ENCODE peak calls at places on chromosomes 2 and 18, in five cellular contexts. J is AML-193; C is AG04449; Q is Kasumi-1; X is stimulated activated CD4-positive, alpha-beta T cell treated with anti-CD3 and anti-CD28 coated beads, Interleukin-4, amount 100 ng/mL, for 1 hour. O is an unnamed sample.

GRCh38 chr2:109193807-109194702 is 65.0 kb downstream of the SH3RF3 start:
- DNase-seq in Q (no peak), J (no peak), C (no peak), X (no peak), O (no peak)

GRCh38 chr2:161358838-161359237 is 50.6 kb downstream of the PSMD14 start:
- DNase-seq in C (no peak), Q (no peak), X (no peak), J (no peak), O (no peak)

GRCh38 chr2:86610871-86611270 is 12.8 kb downstream of the RNF103 start:
- DNase-seq in X (no peak), C (no peak), Q (no peak), J (no peak), O (no peak)

GRCh38 chr2:84273406-84273805 is 185.7 kb downstream of the SUCLG1 start:
- DNase-seq in J (no peak), Q (no peak), C (no peak), X (no peak), O (no peak)

GRCh38 chr2:130336877-130337734 is 5.6 kb upstream of the IMP4 start:
- DNase-seq in C (no peak), Q (no peak), X (peak), J (no peak), O (peak)

GRCh38 chr18:21656402-21656801 is 44.3 kb downstream of the SNRPD1 start:
- DNase-seq in J (no peak), X (no peak), Q (no peak), C (peak), O (no peak)

GRCh38 chr2:3642521-3643215 is 15.3 kb upstream of the ALLC start:
- DNase-seq in Q (no peak), J (no peak), X (no peak), C (no peak), O (no peak)

GRCh38 chr2:45237128-45237527 is 227.9 kb upstream of the SIX2 start:
- DNase-seq in Q (no peak), J (no peak), X (no peak), C (no peak), O (peak)

GRCh38 chr2:201464547-201464946 is 13.0 kb downstream of the STRADB start:
- DNase-seq in Q (no peak), C (no peak), J (no peak), X (no peak), O (no peak)

GRCh38 chr2:224847961-224848850 is 132.0 kb upstream of the CCDC195 start:
- DNase-seq in X (no peak), C (peak), J (no peak), Q (no peak), O (no peak)

GRCh38 chr2:74454654-74455511 is at the start of gene INO80B:
- DNase-seq in Q (peak), X (peak), C (peak), J (peak), O (peak)

GRCh38 chr2:168470880-168471475 is 14.9 kb downstream of the CERS6 start:
- DNase-seq in X (no peak), Q (no peak), J (no peak), C (no peak), O (no peak)

GRCh38 chr2:192885569-192886160 is 690.9 kb upstream of the TMEFF2 start:
- DNase-seq in X (no peak), J (no peak), C (no peak), Q (peak), O (no peak)

GRCh38 chr18:12442946-12443345 is 35.2 kb downstream of the PRELID3A start:
- DNase-seq in Q (no peak), X (no peak), C (peak), J (no peak), O (no peak)

GRCh38 chr2:23549051-23549450 is 164.1 kb downstream of the KLHL29 start:
- DNase-seq in C (no peak), Q (no peak), X (no peak), J (no peak), O (no peak)

GRCh38 chr2:239398536-239398935 is 2.3 kb downstream of the HDAC4 start:
- DNase-seq in Q (no peak), C (no peak), X (no peak), J (no peak), O (no peak)

GRCh38 chr18:49212819-49213218 is 247.6 kb downstream of the DYM start:
- DNase-seq in X (no peak), J (peak), C (peak), Q (no peak), O (no peak)

GRCh38 chr18:44916429-44917183 is 235.9 kb downstream of the SETBP1 start:
- DNase-seq in X (no peak), J (no peak), C (no peak), Q (no peak), O (no peak)

GRCh38 chr2:159855153-159856140 is 57.4 kb upstream of the CD302 start:
- DNase-seq in Q (peak), C (no peak), X (no peak), J (no peak), O (no peak)

GRCh38 chr18:2883137-2883671 is 36.4 kb downstream of the EMILIN2 start:
- DNase-seq in X (peak), J (no peak), Q (peak), C (no peak), O (peak)

GRCh38 chr2:28948160-28948559 is 32.9 kb upstream of the TOGARAM2 start:
- DNase-seq in C (no peak), Q (no peak), J (no peak), X (no peak), O (no peak)

GRCh38 chr2:86249843-86250402 is 50.7 kb downstream of the MRPL35 start:
- DNase-seq in Q (no peak), X (no peak), C (no peak), J (no peak), O (peak)

GRCh38 chr2:36633470-36634092 is 35.6 kb upstream of the FEZ2 start:
- DNase-seq in C (no peak), X (no peak), J (no peak), Q (no peak), O (no peak)

GRCh38 chr2:164841719-164842623 is at the start of gene COBLL1:
- DNase-seq in Q (peak), X (peak), C (no peak), J (peak), O (no peak)

GRCh38 chr2:29444150-29444549 is 328.9 kb downstream of the CLIP4 start:
- DNase-seq in X (no peak), Q (no peak), C (no peak), J (no peak), O (no peak)

GRCh38 chr2:170365686-170366085 is 187.7 kb downstream of the MYO3B start:
- DNase-seq in X (no peak), C (no peak), J (no peak), Q (no peak), O (no peak)

GRCh38 chr2:121248766-121249343 is 36.1 kb downstream of the TFCP2L1 start:
- DNase-seq in C (no peak), X (no peak), J (no peak), Q (no peak), O (no peak)

GRCh38 chr2:19538411-19538963 is 180.1 kb upstream of the OSR1 start:
- DNase-seq in C (peak), J (no peak), X (no peak), Q (no peak), O (no peak)

GRCh38 chr18:24560511-24560981 is 100.1 kb downstream of the HRH4 start:
- DNase-seq in X (no peak), C (no peak), Q (no peak), J (no peak), O (no peak)

GRCh38 chr18:60157810-60158209 is 214.8 kb downstream of the MC4R start:
- DNase-seq in J (no peak), Q (no peak), X (no peak), C (no peak), O (no peak)

O was measured in NAMALWA.